ENCODE peak calls at places on chromosomes 7 and 10, in seven cellular contexts. One of them, this sample, is unnamed.

GRCh38 chr10:130254168-130255061 is 118.2 kb downstream of the GLRX3 start:
- DNase-seq in dorsolateral prefrontal cortex: peak; percentile 57
- DNase-seq in iPS DF 6.9: no peak
- DNase-seq in RCC 7860: no peak
- DNase-seq in activated T-helper 1 cell treated with anti-CD3 and anti-CD28 coated beads, Interleukin-2, amount 50 U/mL, for 16 hours: no peak
- DNase-seq in Panc1: no peak
- DNase-seq in germinal center: no peak
- DNase-seq in this sample: peak; percentile 1

GRCh38 chr10:97689637-97690036 is 2.6 kb upstream of the AVPI1 start:
- DNase-seq in germinal center: no peak
- DNase-seq in RCC 7860: peak; percentile 94
- DNase-seq in iPS DF 6.9: no peak
- DNase-seq in dorsolateral prefrontal cortex: no peak
- DNase-seq in Panc1: no peak
- DNase-seq in activated T-helper 1 cell treated with anti-CD3 and anti-CD28 coated beads, Interleukin-2, amount 50 U/mL, for 16 hours: no peak
- DNase-seq in this sample: peak; percentile 22

GRCh38 chr7:11298220-11298619 is 324.5 kb downstream of the PHF14 start:
- DNase-seq in Panc1: no peak
- DNase-seq in dorsolateral prefrontal cortex: no peak
- DNase-seq in RCC 7860: no peak
- DNase-seq in germinal center: no peak
- DNase-seq in iPS DF 6.9: no peak
- DNase-seq in activated T-helper 1 cell treated with anti-CD3 and anti-CD28 coated beads, Interleukin-2, amount 50 U/mL, for 16 hours: no peak
- DNase-seq in this sample: no peak

GRCh38 chr10:78964952-78965633 is 103.7 kb upstream of the ZMIZ1 start:
- DNase-seq in germinal center: no peak
- DNase-seq in RCC 7860: peak; percentile 96
- DNase-seq in activated T-helper 1 cell treated with anti-CD3 and anti-CD28 coated beads, Interleukin-2, amount 50 U/mL, for 16 hours: no peak
- DNase-seq in Panc1: peak; percentile 45
- DNase-seq in dorsolateral prefrontal cortex: peak; percentile 65
- DNase-seq in iPS DF 6.9: peak; percentile 48
- DNase-seq in this sample: peak; percentile 97

GRCh38 chr10:5199398-5199797 is 2.8 kb downstream of the AKR1C4 start:
- DNase-seq in germinal center: no peak
- DNase-seq in RCC 7860: no peak
- DNase-seq in activated T-helper 1 cell treated with anti-CD3 and anti-CD28 coated beads, Interleukin-2, amount 50 U/mL, for 16 hours: no peak
- DNase-seq in Panc1: no peak
- DNase-seq in dorsolateral prefrontal cortex: no peak
- DNase-seq in iPS DF 6.9: peak; percentile 7
- DNase-seq in this sample: peak; percentile 13

GRCh38 chr7:74439546-74439945 is 14.2 kb upstream of the GTF2IRD1 start:
- DNase-seq in Panc1: no peak
- DNase-seq in iPS DF 6.9: no peak
- DNase-seq in dorsolateral prefrontal cortex: no peak
- DNase-seq in RCC 7860: peak; percentile 30
- DNase-seq in activated T-helper 1 cell treated with anti-CD3 and anti-CD28 coated beads, Interleukin-2, amount 50 U/mL, for 16 hours: no peak
- DNase-seq in germinal center: no peak
- DNase-seq in this sample: no peak

GRCh38 chr10:101133489-101134298 is 2.6 kb downstream of the TLX1 start:
- DNase-seq in RCC 7860: no peak
- DNase-seq in germinal center: no peak
- DNase-seq in dorsolateral prefrontal cortex: no peak
- DNase-seq in iPS DF 6.9: no peak
- DNase-seq in activated T-helper 1 cell treated with anti-CD3 and anti-CD28 coated beads, Interleukin-2, amount 50 U/mL, for 16 hours: no peak
- DNase-seq in Panc1: no peak
- DNase-seq in this sample: peak; percentile 60

GRCh38 chr7:136114966-136115762 is 138.0 kb upstream of the MTPN start:
- DNase-seq in iPS DF 6.9: peak; percentile 58
- DNase-seq in dorsolateral prefrontal cortex: no peak
- DNase-seq in activated T-helper 1 cell treated with anti-CD3 and anti-CD28 coated beads, Interleukin-2, amount 50 U/mL, for 16 hours: no peak
- DNase-seq in RCC 7860: peak; percentile 48
- DNase-seq in germinal center: peak; percentile 62
- DNase-seq in Panc1: peak; percentile 33
- DNase-seq in this sample: peak; percentile 83

GRCh38 chr10:12381536-12382156 is 32.3 kb downstream of the CAMK1D start:
- DNase-seq in dorsolateral prefrontal cortex: no peak
- DNase-seq in Panc1: no peak
- DNase-seq in iPS DF 6.9: no peak
- DNase-seq in germinal center: no peak
- DNase-seq in RCC 7860: no peak
- DNase-seq in activated T-helper 1 cell treated with anti-CD3 and anti-CD28 coated beads, Interleukin-2, amount 50 U/mL, for 16 hours: no peak
- DNase-seq in this sample: no peak

GRCh38 chr10:12971001-12971788 is 30.3 kb downstream of the CCDC3 start:
- DNase-seq in iPS DF 6.9: no peak
- DNase-seq in activated T-helper 1 cell treated with anti-CD3 and anti-CD28 coated beads, Interleukin-2, amount 50 U/mL, for 16 hours: no peak
- DNase-seq in germinal center: no peak
- DNase-seq in RCC 7860: no peak
- DNase-seq in dorsolateral prefrontal cortex: no peak
- DNase-seq in Panc1: no peak
- DNase-seq in this sample: no peak

GRCh38 chr7:57354679-57355338 is 95.2 kb upstream of the ZNF716 start:
- DNase-seq in RCC 7860: no peak
- DNase-seq in activated T-helper 1 cell treated with anti-CD3 and anti-CD28 coated beads, Interleukin-2, amount 50 U/mL, for 16 hours: no peak
- DNase-seq in germinal center: no peak
- DNase-seq in iPS DF 6.9: no peak
- DNase-seq in Panc1: no peak
- DNase-seq in dorsolateral prefrontal cortex: no peak
- DNase-seq in this sample: no peak

GRCh38 chr10:28768227-28768626 is 90.9 kb downstream of the BAMBI start:
- DNase-seq in Panc1: no peak
- DNase-seq in germinal center: no peak
- DNase-seq in iPS DF 6.9: no peak
- DNase-seq in RCC 7860: no peak
- DNase-seq in dorsolateral prefrontal cortex: no peak
- DNase-seq in activated T-helper 1 cell treated with anti-CD3 and anti-CD28 coated beads, Interleukin-2, amount 50 U/mL, for 16 hours: no peak
- DNase-seq in this sample: no peak

GRCh38 chr7:33494473-33494872 is 365.1 kb downstream of the BBS9 start:
- DNase-seq in RCC 7860: no peak
- DNase-seq in activated T-helper 1 cell treated with anti-CD3 and anti-CD28 coated beads, Interleukin-2, amount 50 U/mL, for 16 hours: no peak
- DNase-seq in germinal center: no peak
- DNase-seq in dorsolateral prefrontal cortex: no peak
- DNase-seq in iPS DF 6.9: no peak
- DNase-seq in Panc1: no peak
- DNase-seq in this sample: peak; percentile 4

This sample was measured in mesendoderm.